ENCODE peak calls at places on chromosome 16, in seven cellular contexts. E is prostate gland, S is HAP-1, Z is aorta, V is Karpas-422, K is tibial nerve, M is psoas muscle. O is an unnamed sample. For H3K4me1, the result is how much of the 10 kb centered on the place peaks cover.

GRCh38 chr16:27401768-27402568 is at the start of gene IL21R:
- DNase-seq in E (no peak), S (no peak), Z (peak), V (peak), K (no peak), M (peak), O (peak)

GRCh38 chr16:75116081-75116910 is at the start of gene LDHD:
- DNase-seq in E (peak), S (peak), Z (peak), V (peak), K (peak), M (peak), O (no peak)

GRCh38 chr16:84986879-84987278 is 24.5 kb downstream of the ZDHHC7 start:
- DNase-seq in E (no peak), S (no peak), Z (no peak), V (no peak), K (no peak), M (peak), O (no peak)

GRCh38 chr16:30561212-30561816 is 3.1 kb upstream of the ZNF764 start:
- DNase-seq in E (no peak), S (no peak), Z (peak), V (no peak), K (no peak), M (peak), O (no peak)

GRCh38 chr16:27495191-27495590 is 54.5 kb downstream of the GTF3C1 start:
- DNase-seq in E (no peak), S (no peak), Z (peak), V (no peak), K (peak), M (no peak), O (no peak)

GRCh38 chr16:78836802-78837489 is 737.5 kb downstream of the WWOX start:
- DNase-seq in E (no peak), S (no peak), Z (no peak), V (no peak), K (no peak), M (no peak), O (no peak)

GRCh38 chr16:50282010-50282538 is 15.7 kb downstream of the ADCY7 start:
- DNase-seq in E (peak), S (no peak), Z (peak), V (peak), K (no peak), M (peak), O (peak)

GRCh38 chr16:72937916-72938315 is 110.0 kb downstream of the ZFHX3 start:
- DNase-seq in E (no peak), S (no peak), Z (no peak), V (no peak), K (no peak), M (no peak), O (no peak)

GRCh38 chr16:982152-983043 is 828 bp downstream of the SOX8 start:
- DNase-seq in E (no peak), S (peak), Z (no peak), V (no peak), K (no peak), M (no peak), O (no peak)

GRCh38 chr16:29975811-29976511 is 2.3 kb downstream of the TAOK2 start:
- DNase-seq in E (no peak), S (peak), Z (no peak), V (no peak), K (no peak), M (no peak), O (no peak)

GRCh38 chr16:29837833-29838232 is 17.6 kb downstream of the MVP start:
- DNase-seq in E (no peak), S (no peak), Z (no peak), V (no peak), K (no peak), M (no peak), O (no peak)

GRCh38 chr16:67242138-67242730 is 5.0 kb downstream of the FHOD1 start:
- DNase-seq in E (no peak), S (no peak), Z (peak), V (no peak), K (no peak), M (peak), O (no peak)
- H3K4me1 ChIP-seq in E (under half), S (under half), Z (under half), V (under half), K (under half), M (half or more), O (under half)

GRCh38 chr16:87448866-87449265 is 44.0 kb downstream of the ZCCHC14 start:
- DNase-seq in E (no peak), S (no peak), Z (no peak), V (no peak), K (no peak), M (no peak), O (no peak)
- H3K4me1 ChIP-seq in E (under half), S (under half), Z (under half), V (under half), K (under half), M (under half), O (under half)

GRCh38 chr16:57277586-57277985 is 6.9 kb downstream of the PLLP start:
- DNase-seq in E (no peak), S (peak), Z (no peak), V (no peak), K (no peak), M (no peak), O (no peak)

GRCh38 chr16:57273359-57273758 is 11.1 kb downstream of the PLLP start:
- DNase-seq in E (no peak), S (no peak), Z (no peak), V (no peak), K (no peak), M (peak), O (no peak)

GRCh38 chr16:57273826-57274225 is 10.6 kb downstream of the PLLP start:
- DNase-seq in E (no peak), S (no peak), Z (no peak), V (no peak), K (no peak), M (no peak), O (no peak)

GRCh38 chr16:57278494-57278893 is 6.0 kb downstream of the PLLP start:
- DNase-seq in E (no peak), S (no peak), Z (no peak), V (no peak), K (no peak), M (no peak), O (no peak)

GRCh38 chr16:57276596-57276995 is 7.9 kb downstream of the PLLP start:
- DNase-seq in E (peak), S (peak), Z (no peak), V (no peak), K (no peak), M (no peak), O (no peak)
- H3K4me1 ChIP-seq in E (under half), S (under half), Z (under half), V (under half), K (under half), M (under half), O (under half)

DNA sequence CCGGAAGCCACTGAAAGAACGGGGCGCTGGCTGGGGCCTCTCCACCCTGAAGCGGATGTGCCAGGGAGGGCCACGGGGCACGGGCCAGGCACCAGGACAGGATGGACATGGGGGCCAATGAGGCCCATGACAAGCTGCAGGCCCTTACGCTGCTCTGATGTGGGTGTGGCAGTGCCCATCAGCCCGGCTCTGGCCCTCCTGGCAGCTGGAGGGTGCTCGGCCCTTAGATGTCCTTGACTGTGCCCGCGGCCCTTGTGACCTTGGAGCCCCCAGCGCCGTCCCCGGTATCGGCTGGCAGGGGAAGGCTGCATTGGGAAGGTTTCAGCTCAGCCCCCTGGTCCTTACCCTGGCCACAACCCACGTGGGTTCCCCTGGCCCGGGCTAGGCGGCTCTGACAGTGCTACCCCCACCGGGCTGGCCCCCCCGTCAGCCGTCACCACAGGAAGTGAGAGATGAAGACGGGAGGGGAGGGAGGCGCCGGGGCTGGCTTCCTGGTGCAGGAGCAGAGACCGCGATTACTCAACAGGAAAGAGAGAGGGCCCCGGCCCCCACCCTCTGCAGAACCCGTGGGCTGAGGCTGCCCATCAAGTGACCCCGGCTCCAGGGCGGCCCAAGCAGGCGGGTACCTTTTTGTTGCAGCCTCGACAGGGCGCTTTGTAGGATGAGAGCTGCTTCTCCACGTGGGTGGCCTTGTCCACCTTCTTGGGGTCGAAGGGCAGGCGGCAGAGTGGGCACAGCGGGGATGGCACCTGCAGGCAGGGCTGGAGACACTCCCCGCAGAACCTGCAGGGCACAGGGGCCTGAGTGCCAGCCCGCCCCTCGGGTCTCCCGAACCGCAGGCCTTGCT is 5.3 kb downstream of the RNF166 start:
- DNase-seq in E (peak), S (no peak), Z (peak), V (peak), K (peak), M (peak), O (peak)
- H3K4me1 ChIP-seq in E (under half), S (under half), Z (under half), V (under half), K (under half), M (under half), O (half or more)

GRCh38 chr16:3465301-3465700 is 21.8 kb downstream of the NAA60 start:
- DNase-seq in E (no peak), S (no peak), Z (no peak), V (no peak), K (no peak), M (no peak), O (no peak)

GRCh38 chr16:3468501-3468900 is 25.0 kb downstream of the NAA60 start:
- DNase-seq in E (no peak), S (no peak), Z (no peak), V (no peak), K (no peak), M (no peak), O (no peak)

GRCh38 chr16:3467920-3468319 is 24.4 kb downstream of the NAA60 start:
- DNase-seq in E (no peak), S (no peak), Z (no peak), V (peak), K (no peak), M (no peak), O (peak)

GRCh38 chr16:3467182-3467581 is 23.7 kb downstream of the NAA60 start:
- DNase-seq in E (no peak), S (no peak), Z (no peak), V (no peak), K (no peak), M (no peak), O (no peak)

DNA sequence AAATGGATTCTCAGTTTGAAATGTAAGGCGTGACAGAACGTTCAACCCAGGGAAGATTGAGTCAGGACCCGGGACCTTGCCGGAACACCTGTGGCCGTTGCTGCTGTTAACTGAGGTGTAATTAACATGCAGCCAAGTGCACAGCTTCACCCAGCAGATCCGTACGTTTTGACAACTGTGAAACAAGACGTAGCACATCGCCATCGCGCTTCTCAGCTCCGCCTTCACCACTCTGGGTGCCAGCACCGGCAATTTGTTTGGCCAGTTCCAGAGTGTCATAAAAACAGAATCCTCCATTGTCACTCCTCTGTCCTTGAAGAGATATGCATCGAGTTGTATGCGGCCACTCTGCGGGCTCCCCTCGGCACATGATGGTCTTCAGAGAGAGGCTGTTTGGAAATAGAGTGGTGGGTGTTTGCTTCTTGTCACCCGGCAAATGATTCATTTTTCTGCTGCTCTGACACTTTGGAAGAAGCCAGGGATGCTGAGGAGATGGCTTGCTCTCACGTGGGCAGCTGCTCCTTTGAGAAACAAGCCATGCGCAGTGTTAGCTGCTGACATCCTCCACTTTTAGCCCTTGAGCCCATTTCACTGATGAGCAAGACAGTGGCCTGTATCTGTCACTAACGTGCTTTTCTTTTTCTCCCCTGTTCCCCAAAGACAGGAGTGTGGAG is 22.6 kb downstream of the NAA60 start:
- DNase-seq in E (no peak), S (no peak), Z (no peak), V (no peak), K (no peak), M (no peak), O (no peak)
- H3K4me1 ChIP-seq in E (under half), S (under half), Z (under half), V (under half), K (under half), M (half or more), O (under half)